ENCODE peak calls at places on chromosomes 2 and 18, in four cellular contexts. R is suprapubic skin, K is hepatocyte, N is RWPE1. S is an unnamed sample.

GRCh38 chr2:171318463-171318934 is 115.3 kb downstream of the METTL8 start:
- DNase-seq in N (no peak), R (no peak), K (no peak), S (peak; percentile 76)

GRCh38 chr2:160408575-160409291 is 84.9 kb downstream of the RBMS1 start:
- DNase-seq in R (no peak), K (peak; percentile 33), N (no peak), S (peak; percentile 74)

GRCh38 chr18:72898870-72899840 is 31.4 kb upstream of the NETO1 start:
- DNase-seq in N (no peak), K (no peak), R (no peak), S (no peak)

GRCh38 chr2:22800422-22800821 is 584.6 kb upstream of the KLHL29 start:
- DNase-seq in K (no peak), R (no peak), N (no peak), S (peak; percentile 45)

GRCh38 chr2:186979439-186980116 is 130.6 kb upstream of the ZSWIM2 start:
- DNase-seq in K (no peak), N (no peak), R (no peak), S (no peak)

GRCh38 chr2:173287594-173287993 is 67.1 kb upstream of the CDCA7 start:
- DNase-seq in N (no peak), R (no peak), K (no peak), S (no peak)

GRCh38 chr2:235116885-235117492 is 165.2 kb downstream of the SH3BP4 start:
- DNase-seq in R (no peak), K (peak; percentile 61), N (peak; percentile 31), S (no peak)

GRCh38 chr18:63604791-63605567 is 17.8 kb downstream of the SERPINB13 start:
- DNase-seq in N (peak; percentile 91), K (no peak), R (no peak), S (no peak)

GRCh38 chr2:25215948-25216679 is 47.7 kb upstream of the POMC start:
- DNase-seq in N (no peak), K (peak; percentile 89), R (no peak), S (peak; percentile 90)

GRCh38 chr2:16678964-16679363 is 13.3 kb upstream of the CYRIA start:
- DNase-seq in K (no peak), R (no peak), N (no peak), S (peak; percentile 74)

GRCh38 chr2:24147364-24147763 is 24.1 kb downstream of the FAM228B start:
- DNase-seq in N (no peak), K (no peak), R (no peak), S (no peak)

GRCh38 chr18:46754661-46755292 is 2.1 kb downstream of the ST8SIA5 start:
- DNase-seq in K (no peak), N (no peak), R (peak; percentile 53), S (peak; percentile 80)

GRCh38 chr2:11422901-11423435 is 43.0 kb downstream of the E2F6 start:
- DNase-seq in R (no peak), K (no peak), N (no peak), S (no peak)

GRCh38 chr18:61285777-61286176 is 47.5 kb upstream of the CDH20 start:
- DNase-seq in R (no peak), K (no peak), N (no peak), S (no peak)

GRCh38 chr2:26178246-26178645 is 5.4 kb downstream of the GAREM2 start:
- DNase-seq in R (peak; percentile 24), N (no peak), K (no peak), S (no peak)

GRCh38 chr2:16114836-16115235 is 174.5 kb downstream of the MYCN start:
- DNase-seq in R (no peak), K (peak; percentile 71), N (no peak), S (no peak)

GRCh38 chr2:203740741-203741363 is 34.4 kb downstream of the CD28 start:
- DNase-seq in K (no peak), N (no peak), R (no peak), S (no peak)

GRCh38 chr2:9201185-9201891 is 5.3 kb upstream of the ASAP2 start:
- DNase-seq in R (no peak), N (peak; percentile 36), K (no peak), S (no peak)

GRCh38 chr2:98835831-98836385 is 100.1 kb downstream of the CRACDL start:
- DNase-seq in R (no peak), N (no peak), K (no peak), S (no peak)

GRCh38 chr2:192379736-192380135 is 185.0 kb upstream of the TMEFF2 start:
- DNase-seq in K (no peak), R (no peak), N (no peak), S (no peak)

GRCh38 chr2:120539937-120540718 is 194.2 kb downstream of the INHBB start:
- DNase-seq in R (peak; percentile 92), N (peak; percentile 78), K (peak; percentile 88), S (peak; percentile 75)

GRCh38 chr2:112692496-112692911 is 28.3 kb upstream of the NT5DC4 start:
- DNase-seq in K (peak; percentile 91), R (peak; percentile 74), N (peak; percentile 95), S (peak; percentile 87)

GRCh38 chr2:127569274-127570065 is 34.0 kb downstream of the MYO7B start:
- DNase-seq in K (no peak), R (peak; percentile 53), N (peak; percentile 16), S (peak; percentile 33)

GRCh38 chr2:191351921-191352320 is 106.7 kb downstream of the MYO1B start:
- DNase-seq in N (no peak), R (no peak), K (no peak), S (no peak)

GRCh38 chr2:18924905-18925691 is 335.7 kb upstream of the NT5C1B start:
- DNase-seq in R (no peak), N (no peak), K (no peak), S (no peak)

GRCh38 chr2:60839126-60839813 is 42.1 kb upstream of the REL start:
- DNase-seq in N (no peak), R (no peak), K (no peak), S (peak; percentile 67)
- TF ChIP-seq CTCF in N (no peak), R (no peak), K (no peak), S (no peak)

GRCh38 chr18:56235773-56236115 is 402.6 kb downstream of the TXNL1 start:
- DNase-seq in K (no peak), N (no peak), R (no peak), S (no peak)

GRCh38 chr18:56235061-56235772 is 403.2 kb downstream of the TXNL1 start:
- DNase-seq in N (no peak), R (no peak), K (no peak), S (no peak)

GRCh38 chr18:56233595-56233994 is 404.8 kb downstream of the TXNL1 start:
- DNase-seq in R (no peak), K (no peak), N (peak; percentile 25), S (no peak)

GRCh38 chr18:56240405-56240804 is 398.0 kb downstream of the TXNL1 start:
- DNase-seq in K (no peak), N (no peak), R (no peak), S (no peak)

DNA sequence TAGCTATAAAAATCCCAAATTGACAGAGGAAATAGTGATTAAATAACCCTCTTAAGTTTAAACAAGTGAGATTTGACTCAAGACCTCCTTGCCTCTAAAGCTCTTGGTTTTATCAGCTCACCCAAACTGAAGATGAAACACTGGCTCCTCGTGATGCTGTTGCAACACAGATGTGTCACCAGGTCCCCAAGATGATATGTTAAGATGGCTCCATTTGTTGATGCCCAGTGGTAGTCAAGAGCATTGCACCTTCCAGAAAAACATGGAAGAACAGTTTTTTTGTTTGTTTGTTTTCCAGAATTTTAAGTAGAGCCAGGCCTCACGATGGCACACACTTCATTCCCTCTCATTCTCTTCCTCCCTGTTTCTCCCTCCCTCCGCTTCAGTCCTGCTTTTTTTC is 399.8 kb downstream of the TXNL1 start:
- DNase-seq in R (no peak), K (no peak), N (no peak), S (no peak)
- TF ChIP-seq CTCF in R (no peak), K (no peak), N (no peak), S (peak; percentile 51)

DNA sequence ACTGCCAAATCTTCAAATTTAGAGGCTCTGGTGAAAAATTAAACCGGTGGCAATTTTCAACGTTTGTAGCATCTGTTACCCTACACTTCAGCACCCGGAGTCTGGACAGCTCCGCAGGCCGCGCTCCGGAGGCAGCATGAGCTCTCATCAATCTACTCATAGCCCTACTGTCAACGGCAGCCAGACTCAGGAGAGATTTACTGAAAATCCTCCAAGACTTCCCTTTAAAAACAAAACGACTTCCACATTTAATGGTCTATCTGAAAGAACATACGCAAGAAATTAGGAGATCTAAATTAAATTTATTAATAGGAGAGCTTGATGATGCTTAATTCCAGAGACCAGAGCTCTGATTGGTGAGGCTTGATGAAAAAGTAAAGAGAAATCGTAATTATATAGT is 968 bp upstream of the ADCYAP1 start:
- DNase-seq in N (peak; percentile 52), R (no peak), K (peak; percentile 75), S (peak; percentile 93)
- TF ChIP-seq CTCF in N (no peak), R (no peak), K (no peak), S (no peak)

GRCh38 chr2:68605939-68606338 is 37.4 kb upstream of the PROKR1 start:
- DNase-seq in K (no peak), N (no peak), R (no peak), S (no peak)
- TF ChIP-seq CTCF in K (no peak), N (no peak), R (no peak), S (no peak)

GRCh38 chr2:229416116-229416694 is 145.1 kb upstream of the PID1 start:
- DNase-seq in K (no peak), R (peak; percentile 91), N (no peak), S (no peak)
- TF ChIP-seq CTCF in K (no peak), R (no peak), N (no peak), S (no peak)

GRCh38 chr2:1601471-1602358 is 142.6 kb downstream of the PXDN start:
- DNase-seq in N (no peak), R (peak; percentile 40), K (no peak), S (peak; percentile 45)
- TF ChIP-seq CTCF in N (no peak), R (no peak), K (no peak), S (no peak)

DNA sequence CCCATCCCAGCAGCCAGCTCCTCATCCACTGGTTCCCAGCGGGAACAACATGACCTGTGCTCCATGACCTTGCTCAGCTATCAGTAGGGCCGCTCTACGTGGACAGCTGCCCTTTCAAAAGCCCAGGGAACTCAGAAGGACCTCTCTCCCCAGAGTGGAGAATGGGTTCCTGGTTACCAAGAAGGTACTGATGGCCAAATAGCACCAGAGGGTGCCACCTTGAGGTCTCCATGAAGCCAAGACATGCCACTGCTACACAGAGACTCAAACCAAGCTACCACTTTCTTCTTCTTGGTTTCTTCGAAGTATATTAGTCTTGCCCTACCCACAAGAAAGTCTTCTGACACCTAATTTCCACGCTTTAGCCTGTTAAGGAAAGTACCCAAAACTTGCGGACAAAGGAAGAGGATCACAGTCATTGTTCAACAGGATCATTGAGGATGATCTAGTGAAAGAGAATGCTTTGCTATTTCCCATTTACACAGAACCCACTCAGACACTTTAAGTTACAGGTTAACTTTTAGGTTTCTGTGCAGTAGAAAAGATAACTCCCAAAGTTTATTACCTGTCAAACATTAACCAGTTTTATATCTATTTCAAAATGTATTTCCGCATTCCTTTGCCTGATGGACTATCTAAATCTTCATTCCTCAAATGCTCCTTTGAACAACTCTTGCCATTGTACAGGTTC is 102.3 kb downstream of the ALPK2 start:
- DNase-seq in N (no peak), R (no peak), K (peak; percentile 39), S (peak; percentile 36)
- TF ChIP-seq CTCF in N (no peak), R (no peak), K (no peak), S (no peak)

GRCh38 chr2:237280235-237280634 is 133.7 kb downstream of the COL6A3 start:
- DNase-seq in R (no peak), K (peak; percentile 32), N (peak; percentile 33), S (no peak)
- TF ChIP-seq CTCF in R (no peak), K (no peak), N (no peak), S (no peak)

GRCh38 chr2:223901854-223902253 is 43.3 kb downstream of the WDFY1 start:
- DNase-seq in K (no peak), R (no peak), N (no peak), S (no peak)
- TF ChIP-seq CTCF in K (peak; percentile 7), R (no peak), N (no peak), S (no peak)

S was measured in endodermal cell.